ENCODE peak calls at places on chromosomes 3 and 15, in ten cellular contexts. G, S, L, I, M, Z, V, K, Y and T are unnamed samples.

GRCh38 chr15:78811124-78811824 is at the start of gene ADAMTS7:
- DNase-seq in G (peak; percentile 32), S (peak; percentile 84), L (no peak), I (peak; percentile 78), M (peak; percentile 84), Z (peak; percentile 96), V (peak; percentile 96), K (peak; percentile 66), Y (peak; percentile 75), T (no peak)

GRCh38 chr3:64668582-64669510 is 19.0 kb downstream of the ADAMTS9 start:
- DNase-seq in G (no peak), S (no peak), L (no peak), I (peak; percentile 47), M (no peak), Z (no peak), V (no peak), K (no peak), Y (no peak), T (no peak)

GRCh38 chr3:14248849-14249523 is 70.4 kb downstream of the LSM3 start:
- DNase-seq in G (no peak), S (no peak), L (no peak), I (peak; percentile 81), M (peak; percentile 34), Z (no peak), V (no peak), K (no peak), Y (no peak), T (peak; percentile 94)

GRCh38 chr3:195195321-195196209 is 75.4 kb downstream of the XXYLT1 start:
- DNase-seq in G (no peak), S (no peak), L (no peak), I (no peak), M (no peak), Z (peak; percentile 27), V (no peak), K (no peak), Y (no peak), T (no peak)

GRCh38 chr15:100918690-100919480 is at the start of gene LRRK1:
- DNase-seq in G (no peak), S (peak; percentile 52), L (peak; percentile 58), I (no peak), M (peak; percentile 82), Z (peak; percentile 93), V (peak; percentile 52), K (peak; percentile 42), Y (peak; percentile 41), T (no peak)

GRCh38 chr15:37101634-37102314 is 1.4 kb upstream of the MEIS2 start:
- DNase-seq in G (no peak), S (peak; percentile 83), L (no peak), I (peak; percentile 86), M (peak; percentile 92), Z (peak; percentile 92), V (peak; percentile 66), K (peak; percentile 69), Y (peak; percentile 86), T (no peak)

GRCh38 chr15:89406218-89406716 is 71.6 kb upstream of the POLG start:
- DNase-seq in G (no peak), S (no peak), L (no peak), I (no peak), M (peak; percentile 17), Z (peak; percentile 75), V (no peak), K (no peak), Y (no peak), T (no peak)

GRCh38 chr3:30539772-30540171 is 66.6 kb upstream of the TGFBR2 start:
- DNase-seq in G (no peak), S (no peak), L (peak; percentile 88), I (no peak), M (peak; percentile 62), Z (no peak), V (peak; percentile 8), K (no peak), Y (peak; percentile 38), T (no peak)

GRCh38 chr3:15601046-15601398 is 347 bp downstream of the HACL1 start:
- DNase-seq in G (no peak), S (no peak), L (peak; percentile 43), I (no peak), M (no peak), Z (no peak), V (peak; percentile 25), K (peak; percentile 12), Y (no peak), T (no peak)

GRCh38 chr3:127406309-127407025 is 118.6 kb upstream of the PRR20G start:
- DNase-seq in G (no peak), S (no peak), L (peak; percentile 52), I (no peak), M (peak; percentile 9), Z (no peak), V (peak; percentile 55), K (no peak), Y (peak; percentile 21), T (no peak)

GRCh38 chr15:79640206-79640605 is 208.1 kb downstream of the MINAR1 start:
- DNase-seq in G (peak; percentile 38), S (peak; percentile 28), L (peak; percentile 47), I (no peak), M (peak; percentile 94), Z (no peak), V (peak; percentile 66), K (peak; percentile 86), Y (peak; percentile 79), T (no peak)

GRCh38 chr3:62718515-62719320 is 156.5 kb downstream of the CADPS start:
- DNase-seq in G (no peak), S (no peak), L (peak; percentile 96), I (peak; percentile 20), M (no peak), Z (no peak), V (no peak), K (no peak), Y (no peak), T (peak; percentile 1)

GRCh38 chr3:159897331-159898075 is 91.1 kb upstream of the IL12A start:
- DNase-seq in G (no peak), S (no peak), L (no peak), I (no peak), M (peak; percentile 73), Z (no peak), V (no peak), K (peak; percentile 72), Y (peak; percentile 88), T (no peak)

GRCh38 chr15:82056900-82057825 is 11.3 kb upstream of the MEX3B start:
- DNase-seq in G (no peak), S (no peak), L (no peak), I (no peak), M (no peak), Z (no peak), V (no peak), K (no peak), Y (no peak), T (no peak)
- H3K4me3 ChIP-seq in G (no peak overlapping the region), S (no peak overlapping the region), L (no peak overlapping the region), I (no peak overlapping the region), M (no peak overlapping the region), Z (no peak overlapping the region), V (no peak overlapping the region), K (no peak overlapping the region), Y (no peak overlapping the region), T (no peak overlapping the region)

DNA sequence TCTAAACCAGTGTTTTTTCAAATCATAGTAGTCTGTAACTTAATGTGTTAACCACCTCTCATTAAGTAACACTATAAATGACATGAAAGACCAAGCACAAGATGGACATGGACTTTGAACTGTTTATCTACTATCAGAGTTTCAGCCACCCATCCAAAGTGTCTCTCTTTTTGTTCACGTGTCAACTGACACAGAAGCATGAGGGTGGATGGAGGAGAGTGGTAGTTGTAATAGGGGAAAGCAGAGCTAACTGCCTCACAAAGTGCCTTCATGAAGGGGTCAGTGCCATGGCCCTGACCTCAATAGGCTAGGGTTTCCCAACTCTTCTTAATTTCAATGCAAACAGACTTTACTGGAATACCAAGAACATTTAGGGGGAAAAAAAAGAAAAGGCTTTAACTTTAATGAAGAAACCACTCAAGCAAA is 32.1 kb upstream of the TRPM7 start:
- DNase-seq in G (no peak), S (no peak), L (no peak), I (no peak), M (no peak), Z (no peak), V (no peak), K (no peak), Y (no peak), T (no peak)
- TF ChIP-seq CTCF in G (no peak), S (no peak), L (no peak), I (no peak), M (no peak), Z (no peak), V (no peak), K (no peak), Y (no peak), T (no peak)

DNA sequence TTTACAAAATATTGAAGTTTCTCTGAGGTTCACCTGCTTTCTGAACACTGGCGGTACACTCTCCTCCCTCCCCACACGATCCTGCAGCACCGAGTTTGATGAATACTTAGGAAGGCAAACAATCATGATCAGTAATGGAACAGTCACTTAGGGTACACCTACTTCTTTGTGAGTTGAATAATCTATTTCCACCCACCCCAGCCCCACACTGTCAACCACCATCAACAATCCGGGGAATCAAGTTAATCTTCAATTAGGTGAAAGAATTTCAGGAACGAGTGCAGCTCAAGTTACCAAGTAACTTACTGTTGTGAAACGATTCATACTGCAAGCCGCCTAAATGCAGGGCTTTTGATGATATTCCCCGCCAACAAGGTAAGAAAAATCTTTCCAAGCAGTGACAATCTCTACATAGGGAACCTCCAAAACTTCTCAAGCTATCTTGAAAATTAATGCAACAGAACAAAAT is 159.2 kb upstream of the NR2F2 start:
- DNase-seq in G (no peak), S (no peak), L (peak; percentile 27), I (no peak), M (no peak), Z (no peak), V (peak; percentile 28), K (no peak), Y (no peak), T (no peak)
- H3K4me3 ChIP-seq in G (no peak overlapping the region), S (no peak overlapping the region), L (no peak overlapping the region), I (no peak overlapping the region), M (no peak overlapping the region), Z (no peak overlapping the region), V (peak overlapping the region; percentile 14), K (no peak overlapping the region), Y (no peak overlapping the region), T (no peak overlapping the region)

GRCh38 chr3:42668403-42668740 is 14.9 kb downstream of the ZBTB47 start:
- DNase-seq in G (no peak), S (no peak), L (no peak), I (no peak), M (no peak), Z (no peak), V (no peak), K (no peak), Y (no peak), T (no peak)

GRCh38 chr3:42668793-42669217 is 15.3 kb downstream of the ZBTB47 start:
- DNase-seq in G (no peak), S (no peak), L (peak; percentile 44), I (no peak), M (peak; percentile 35), Z (no peak), V (no peak), K (peak; percentile 41), Y (peak; percentile 31), T (no peak)

GRCh38 chr3:42666577-42666998 is 13.1 kb downstream of the ZBTB47 start:
- DNase-seq in G (no peak), S (peak; percentile 18), L (no peak), I (no peak), M (no peak), Z (no peak), V (no peak), K (no peak), Y (no peak), T (no peak)

GRCh38 chr3:42667096-42667522 is 13.6 kb downstream of the ZBTB47 start:
- DNase-seq in G (no peak), S (no peak), L (no peak), I (no peak), M (no peak), Z (no peak), V (no peak), K (no peak), Y (no peak), T (no peak)

GRCh38 chr3:42667523-42668402 is 14.3 kb downstream of the ZBTB47 start:
- DNase-seq in G (no peak), S (no peak), L (no peak), I (no peak), M (peak; percentile 51), Z (no peak), V (no peak), K (peak; percentile 27), Y (no peak), T (no peak)
- TF ChIP-seq CTCF in G (no peak), S (no peak), L (no peak), I (no peak), M (no peak), Z (no peak), V (no peak), K (no peak), Y (no peak), T (no peak)